ENCODE peak calls at places on chromosomes 5 and 9, in four cellular contexts. One of them, this sample, is unnamed. For H3K4me1, the result is how much of the 10 kb centered on the place peaks cover.

GRCh38 chr5:67206381-67207328 is 10.1 kb upstream of the CD180 start:
- DNase-seq in MM.1S: peak
- DNase-seq in uterus: no peak
- DNase-seq in Peyer's patch: no peak
- DNase-seq in this sample: no peak

GRCh38 chr5:147055850-147056523 is 177.4 kb upstream of the PPP2R2B start:
- DNase-seq in uterus: no peak
- DNase-seq in Peyer's patch: no peak
- DNase-seq in MM.1S: no peak
- DNase-seq in this sample: no peak

GRCh38 chr5:143401846-143402463 is 1.5 kb downstream of the NR3C1 start:
- DNase-seq in MM.1S: peak
- DNase-seq in uterus: no peak
- DNase-seq in Peyer's patch: no peak
- DNase-seq in this sample: no peak

GRCh38 chr5:40587284-40587882 is 92.3 kb upstream of the PTGER4 start:
- DNase-seq in uterus: no peak
- DNase-seq in MM.1S: no peak
- DNase-seq in Peyer's patch: no peak
- DNase-seq in this sample: no peak

GRCh38 chr5:14627270-14627669 is 37.2 kb upstream of the OTULIN start:
- DNase-seq in Peyer's patch: no peak
- DNase-seq in MM.1S: no peak
- DNase-seq in uterus: no peak
- DNase-seq in this sample: no peak

GRCh38 chr9:96071245-96072124 is 196.0 kb downstream of the ERCC6L2 start:
- DNase-seq in MM.1S: no peak
- DNase-seq in uterus: no peak
- DNase-seq in Peyer's patch: no peak
- DNase-seq in this sample: no peak

GRCh38 chr5:2334686-2335085 is 416.8 kb downstream of the IRX2 start:
- DNase-seq in Peyer's patch: no peak
- DNase-seq in MM.1S: no peak
- DNase-seq in uterus: no peak
- DNase-seq in this sample: no peak

GRCh38 chr5:17114233-17114632 is 103.2 kb upstream of the BASP1 start:
- DNase-seq in uterus: no peak
- DNase-seq in Peyer's patch: no peak
- DNase-seq in MM.1S: no peak
- DNase-seq in this sample: no peak

GRCh38 chr5:44797723-44798122 is 11.0 kb upstream of the MRPS30 start:
- DNase-seq in Peyer's patch: no peak
- DNase-seq in MM.1S: no peak
- DNase-seq in uterus: no peak
- DNase-seq in this sample: no peak

GRCh38 chr5:10018211-10018610 is 231.5 kb downstream of the ATPSCKMT start:
- DNase-seq in Peyer's patch: no peak
- DNase-seq in MM.1S: no peak
- DNase-seq in uterus: no peak
- DNase-seq in this sample: no peak

GRCh38 chr9:107348836-107349235 is 65.8 kb downstream of the RAD23B start:
- DNase-seq in uterus: no peak
- DNase-seq in MM.1S: no peak
- DNase-seq in Peyer's patch: no peak
- DNase-seq in this sample: no peak
- H3K4me1 ChIP-seq in uterus: under half
- H3K4me1 ChIP-seq in MM.1S: under half
- H3K4me1 ChIP-seq in Peyer's patch: under half
- H3K4me1 ChIP-seq in this sample: under half

GRCh38 chr9:127252405-127253093 is 12.0 kb upstream of the GARNL3 start:
- DNase-seq in uterus: no peak
- DNase-seq in MM.1S: no peak
- DNase-seq in Peyer's patch: no peak
- DNase-seq in this sample: no peak
- TF ChIP-seq CTCF in uterus: no peak
- TF ChIP-seq CTCF in MM.1S: no peak
- TF ChIP-seq CTCF in Peyer's patch: no peak
- TF ChIP-seq CTCF in this sample: no peak

DNA sequence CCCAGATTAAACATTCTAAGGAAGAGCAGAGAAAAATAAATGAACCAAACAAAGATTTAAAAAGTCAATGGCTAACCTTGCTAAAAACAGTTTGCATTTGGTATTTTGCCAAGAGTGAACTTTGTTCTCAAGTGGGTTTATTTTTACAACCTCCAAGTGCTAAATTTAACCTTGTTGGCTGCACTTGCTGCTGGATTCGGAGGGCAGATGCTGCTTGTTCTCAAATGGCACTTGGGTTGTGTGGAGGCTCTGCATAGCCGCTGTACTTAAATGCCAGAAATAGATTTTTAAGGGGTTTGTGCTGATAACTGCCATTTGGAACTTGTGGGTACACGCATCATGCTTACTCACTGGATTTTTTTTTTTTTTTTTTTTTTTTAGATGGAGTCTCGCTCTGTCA is 13.3 kb upstream of the SPATA24 start:
- DNase-seq in MM.1S: no peak
- DNase-seq in Peyer's patch: no peak
- DNase-seq in uterus: peak
- DNase-seq in this sample: peak
- H3K4me1 ChIP-seq in MM.1S: half or more
- H3K4me1 ChIP-seq in Peyer's patch: under half
- H3K4me1 ChIP-seq in uterus: under half
- H3K4me1 ChIP-seq in this sample: under half

DNA sequence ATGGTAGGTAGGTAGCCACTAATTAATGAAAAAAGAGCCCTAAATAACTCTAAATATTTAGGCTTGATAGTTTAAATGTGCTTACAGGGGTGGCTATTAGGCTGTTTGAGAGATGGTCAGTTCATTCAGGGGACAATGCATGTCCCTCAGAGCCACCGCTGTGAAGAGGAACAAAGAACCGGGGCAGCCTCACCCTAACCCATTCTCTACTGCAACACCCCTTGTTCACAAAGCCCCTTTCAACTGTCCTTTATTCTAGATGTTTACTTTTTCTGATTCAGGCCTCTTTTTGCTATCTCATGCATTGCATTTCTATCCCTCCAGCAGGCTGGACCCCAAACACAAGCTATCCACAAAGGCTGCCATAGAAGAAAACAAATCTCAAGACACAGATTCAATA is 906.7 kb downstream of the NR2F1-AS1 start:
- DNase-seq in Peyer's patch: no peak
- DNase-seq in MM.1S: no peak
- DNase-seq in uterus: no peak
- DNase-seq in this sample: no peak
- TF ChIP-seq CTCF in Peyer's patch: no peak
- TF ChIP-seq CTCF in MM.1S: no peak
- TF ChIP-seq CTCF in uterus: no peak
- TF ChIP-seq CTCF in this sample: no peak